ENCODE peak calls at places on chromosomes 7 and 10, in ten cellular contexts. W, B, G, R, P, A, S, D, F and M are unnamed samples. For H3K36me3, the result is how much of the 10 kb centered on the place peaks cover.

GRCh38 chr7:129376076-129376777 is 58.0 kb upstream of the STRIP2 start:
- DNase-seq in W (peak), B (no peak), G (no peak), R (peak), P (peak), A (no peak), S (peak), D (no peak), F (peak), M (peak)

GRCh38 chr7:146172112-146172511 is 55.5 kb downstream of the CNTNAP2 start:
- DNase-seq in W (no peak), B (no peak), G (no peak), R (no peak), P (no peak), A (no peak), S (no peak), D (no peak), F (no peak), M (no peak)

GRCh38 chr10:42640610-42641229 is 2.4 kb upstream of the ZNF33B start:
- DNase-seq in W (no peak), B (no peak), G (no peak), R (no peak), P (no peak), A (no peak), S (no peak), D (no peak), F (no peak), M (peak)

GRCh38 chr7:129607471-129608120 is 3.9 kb upstream of the NRF1 start:
- DNase-seq in W (peak), B (no peak), G (no peak), R (no peak), P (peak), A (no peak), S (no peak), D (no peak), F (peak), M (peak)

GRCh38 chr10:112052176-112052575 is 131.4 kb downstream of the GPAM start:
- DNase-seq in W (no peak), B (no peak), G (no peak), R (no peak), P (no peak), A (no peak), S (no peak), D (no peak), F (no peak), M (no peak)

GRCh38 chr10:24324651-24325050 is 115.7 kb downstream of the KIAA1217 start:
- DNase-seq in W (no peak), B (no peak), G (no peak), R (no peak), P (no peak), A (no peak), S (no peak), D (no peak), F (no peak), M (peak)

GRCh38 chr10:103691723-103692380 is 163.5 kb downstream of the SH3PXD2A start:
- DNase-seq in W (no peak), B (no peak), G (no peak), R (no peak), P (no peak), A (no peak), S (no peak), D (no peak), F (no peak), M (peak)

GRCh38 chr7:37484460-37485063 is 35.9 kb upstream of the ELMO1 start:
- DNase-seq in W (no peak), B (no peak), G (no peak), R (peak), P (no peak), A (no peak), S (peak), D (no peak), F (no peak), M (no peak)

GRCh38 chr7:78607099-78607498 is 808.5 kb downstream of the PHTF2 start:
- DNase-seq in W (no peak), B (no peak), G (no peak), R (peak), P (no peak), A (no peak), S (no peak), D (peak), F (no peak), M (peak)

GRCh38 chr10:72275351-72276012 is 1.8 kb downstream of the DDIT4 start:
- DNase-seq in W (no peak), B (no peak), G (no peak), R (no peak), P (no peak), A (no peak), S (no peak), D (no peak), F (no peak), M (no peak)

GRCh38 chr10:88126699-88127098 is 263.3 kb downstream of the PTEN start:
- DNase-seq in W (no peak), B (no peak), G (no peak), R (no peak), P (no peak), A (no peak), S (no peak), D (no peak), F (no peak), M (no peak)

GRCh38 chr10:72691470-72692056 is 380 bp upstream of the MCU start:
- DNase-seq in W (no peak), B (no peak), G (no peak), R (peak), P (peak), A (no peak), S (peak), D (no peak), F (no peak), M (peak)

GRCh38 chr10:29858352-29859267 is 200.8 kb downstream of the JCAD start:
- DNase-seq in W (peak), B (peak), G (peak), R (peak), P (peak), A (peak), S (peak), D (peak), F (peak), M (peak)

GRCh38 chr10:64959116-64959515 is 1437.9 kb downstream of the REEP3 start:
- DNase-seq in W (no peak), B (no peak), G (no peak), R (no peak), P (no peak), A (no peak), S (no peak), D (no peak), F (no peak), M (no peak)

GRCh38 chr10:73810735-73811465 is 498 bp downstream of the NDST2 start:
- DNase-seq in W (peak), B (no peak), G (peak), R (peak), P (no peak), A (no peak), S (no peak), D (no peak), F (peak), M (peak)

GRCh38 chr10:77311186-77311585 is 326.4 kb downstream of the KCNMA1 start:
- DNase-seq in W (no peak), B (no peak), G (no peak), R (no peak), P (no peak), A (no peak), S (no peak), D (no peak), F (no peak), M (no peak)

GRCh38 chr7:111931016-111931517 is 275.1 kb downstream of the DOCK4 start:
- DNase-seq in W (peak), B (no peak), G (no peak), R (peak), P (no peak), A (peak), S (peak), D (no peak), F (no peak), M (peak)

GRCh38 chr10:93412801-93413200 is 69.3 kb downstream of the MYOF start:
- DNase-seq in W (no peak), B (no peak), G (no peak), R (no peak), P (no peak), A (no peak), S (no peak), D (no peak), F (no peak), M (no peak)

GRCh38 chr7:43851796-43852195 is 17.5 kb downstream of the MRPS24 start:
- DNase-seq in W (no peak), B (no peak), G (no peak), R (no peak), P (no peak), A (no peak), S (no peak), D (no peak), F (no peak), M (no peak)

GRCh38 chr10:63799511-63799910 is 278.3 kb downstream of the REEP3 start:
- DNase-seq in W (no peak), B (no peak), G (no peak), R (no peak), P (no peak), A (no peak), S (no peak), D (no peak), F (no peak), M (no peak)

GRCh38 chr7:42237891-42238531 is 1.0 kb upstream of the GLI3 start:
- DNase-seq in W (peak), B (no peak), G (peak), R (peak), P (no peak), A (no peak), S (peak), D (no peak), F (peak), M (no peak)

GRCh38 chr7:7609330-7609729 is 31.2 kb upstream of the UMAD1 start:
- DNase-seq in W (no peak), B (no peak), G (no peak), R (no peak), P (no peak), A (no peak), S (no peak), D (no peak), F (no peak), M (no peak)

GRCh38 chr7:18927134-18927533 is 190.3 kb downstream of the TWIST1 start:
- DNase-seq in W (no peak), B (peak), G (no peak), R (peak), P (no peak), A (no peak), S (peak), D (no peak), F (no peak), M (peak)

GRCh38 chr7:27235387-27236052 is 7.1 kb upstream of the EVX1 start:
- DNase-seq in W (no peak), B (no peak), G (peak), R (peak), P (no peak), A (no peak), S (no peak), D (no peak), F (no peak), M (peak)

GRCh38 chr10:916716-917415 is 14.6 kb downstream of the LARP4B start:
- DNase-seq in W (no peak), B (no peak), G (no peak), R (no peak), P (no peak), A (no peak), S (no peak), D (no peak), F (no peak), M (no peak)

GRCh38 chr7:81725496-81726117 is 44.2 kb downstream of the HGF start:
- DNase-seq in W (no peak), B (peak), G (no peak), R (peak), P (peak), A (no peak), S (peak), D (peak), F (no peak), M (no peak)

GRCh38 chr10:3886666-3887251 is 101.8 kb upstream of the KLF6 start:
- DNase-seq in W (peak), B (peak), G (no peak), R (peak), P (no peak), A (peak), S (peak), D (no peak), F (no peak), M (peak)

GRCh38 chr10:50679149-50679548 is 55.4 kb upstream of the SGMS1 start:
- DNase-seq in W (no peak), B (no peak), G (no peak), R (no peak), P (no peak), A (no peak), S (no peak), D (no peak), F (no peak), M (no peak)

GRCh38 chr7:75977741-75978140 is 16.7 kb downstream of the TMEM120A start:
- DNase-seq in W (no peak), B (no peak), G (peak), R (no peak), P (no peak), A (no peak), S (no peak), D (no peak), F (no peak), M (no peak)

GRCh38 chr7:123871998-123872867 is 27.3 kb downstream of the HYAL4 start:
- DNase-seq in W (peak), B (no peak), G (no peak), R (peak), P (peak), A (peak), S (peak), D (peak), F (peak), M (peak)

GRCh38 chr10:114486938-114487814 is 82.9 kb upstream of the AFAP1L2 start:
- DNase-seq in W (peak), B (no peak), G (no peak), R (peak), P (no peak), A (peak), S (peak), D (no peak), F (no peak), M (peak)

GRCh38 chr7:143384148-143384547 is 3.0 kb downstream of the ZYX start:
- DNase-seq in W (no peak), B (no peak), G (no peak), R (peak), P (no peak), A (no peak), S (peak), D (no peak), F (no peak), M (no peak)

GRCh38 chr10:36640626-36641025 is 484.8 kb upstream of the ANKRD30A start:
- DNase-seq in W (no peak), B (no peak), G (no peak), R (no peak), P (no peak), A (no peak), S (no peak), D (no peak), F (no peak), M (no peak)

GRCh38 chr10:122298598-122299301 is 27.7 kb downstream of the BTBD16 start:
- DNase-seq in W (peak), B (no peak), G (peak), R (peak), P (peak), A (peak), S (peak), D (peak), F (peak), M (peak)

DNA sequence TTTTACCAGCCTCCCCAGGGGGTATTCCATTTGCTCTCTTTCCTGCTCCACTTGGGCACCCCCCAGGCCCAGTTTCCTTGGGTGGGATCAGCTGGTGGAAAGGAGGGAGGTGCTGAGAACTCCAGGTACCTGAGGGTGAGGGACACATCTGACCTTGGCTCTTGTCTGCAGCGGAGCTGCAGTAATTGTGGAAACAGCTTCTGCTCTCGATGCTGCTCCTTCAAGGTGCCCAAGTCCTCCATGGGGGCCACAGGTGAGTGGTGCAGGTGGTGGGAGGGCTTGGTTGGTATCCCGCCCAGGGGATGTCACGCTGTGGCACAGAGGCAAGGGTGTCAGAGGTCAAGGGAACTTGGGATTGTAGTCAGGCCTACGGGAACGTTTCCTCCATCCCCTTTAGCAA is 14.3 kb downstream of the SFRP5 start:
- DNase-seq in W (no peak), B (no peak), G (no peak), R (no peak), P (no peak), A (no peak), S (no peak), D (no peak), F (no peak), M (no peak)
- H3K36me3 ChIP-seq in W (under half), B (half or more), G (half or more), R (under half), P (under half), A (under half), S (under half), D (under half), F (under half), M (under half)

DNA sequence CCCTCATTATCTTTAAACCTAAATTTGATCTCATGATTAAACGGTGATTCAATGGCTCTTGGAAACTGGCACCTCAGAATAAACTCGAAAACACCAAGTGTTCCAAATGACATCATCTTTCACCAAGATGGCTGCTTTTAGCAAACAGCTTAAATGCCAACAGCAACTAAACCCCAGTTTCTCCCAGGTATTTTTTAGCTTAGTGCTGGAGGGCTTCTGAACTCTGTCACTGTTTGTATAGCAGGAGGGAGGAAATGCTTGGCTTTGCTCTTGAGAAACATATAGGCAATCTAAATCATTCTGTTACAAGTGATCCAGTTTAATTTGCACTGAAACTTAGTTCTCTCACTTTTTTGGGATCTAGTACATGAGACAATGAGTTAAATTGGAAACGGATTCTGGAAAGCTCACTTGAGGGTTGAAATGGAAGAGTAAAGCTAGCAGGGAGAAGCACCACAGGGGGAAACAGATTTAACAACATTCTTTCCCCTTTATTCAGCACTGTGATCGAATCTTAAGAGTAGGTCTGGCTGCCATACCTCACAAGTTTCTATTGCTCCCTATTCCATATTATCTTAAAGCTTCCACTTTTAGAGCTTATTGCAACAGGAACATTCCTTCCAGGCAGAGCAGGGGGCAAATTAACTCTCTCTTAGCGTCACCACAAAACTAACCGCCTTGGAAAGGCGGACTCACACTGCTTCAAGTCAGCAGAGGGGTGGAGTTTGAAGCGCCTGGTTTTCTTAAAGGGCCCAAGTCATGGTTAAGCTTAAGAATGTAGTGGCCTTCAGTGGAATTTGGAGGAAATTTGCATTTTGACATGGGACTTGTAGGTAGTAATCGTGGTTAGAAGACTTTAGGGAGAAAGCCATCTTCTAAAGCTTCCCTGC is 1.8 kb upstream of the CCDC6 start:
- DNase-seq in W (peak), B (peak), G (no peak), R (peak), P (peak), A (peak), S (peak), D (peak), F (peak), M (peak)
- TF ChIP-seq CTCF in W (no peak), B (no peak), G (no peak), R (no peak), P (no peak), A (no peak), S (no peak), D (no peak), F (no peak), M (no peak)

GRCh38 chr10:44961931-44962750 is 2.5 kb downstream of the RASSF4 start:
- DNase-seq in W (no peak), B (no peak), G (no peak), R (no peak), P (no peak), A (no peak), S (no peak), D (no peak), F (peak), M (no peak)

GRCh38 chr10:44965104-44965503 is 5.5 kb downstream of the RASSF4 start:
- DNase-seq in W (no peak), B (no peak), G (no peak), R (no peak), P (no peak), A (no peak), S (no peak), D (no peak), F (no peak), M (no peak)

GRCh38 chr10:44961231-44961571 is 1.6 kb downstream of the RASSF4 start:
- DNase-seq in W (no peak), B (no peak), G (no peak), R (no peak), P (no peak), A (no peak), S (no peak), D (no peak), F (peak), M (no peak)

GRCh38 chr10:44963772-44964633 is 4.4 kb downstream of the RASSF4 start:
- DNase-seq in W (no peak), B (no peak), G (peak), R (peak), P (no peak), A (no peak), S (no peak), D (no peak), F (peak), M (no peak)

DNA sequence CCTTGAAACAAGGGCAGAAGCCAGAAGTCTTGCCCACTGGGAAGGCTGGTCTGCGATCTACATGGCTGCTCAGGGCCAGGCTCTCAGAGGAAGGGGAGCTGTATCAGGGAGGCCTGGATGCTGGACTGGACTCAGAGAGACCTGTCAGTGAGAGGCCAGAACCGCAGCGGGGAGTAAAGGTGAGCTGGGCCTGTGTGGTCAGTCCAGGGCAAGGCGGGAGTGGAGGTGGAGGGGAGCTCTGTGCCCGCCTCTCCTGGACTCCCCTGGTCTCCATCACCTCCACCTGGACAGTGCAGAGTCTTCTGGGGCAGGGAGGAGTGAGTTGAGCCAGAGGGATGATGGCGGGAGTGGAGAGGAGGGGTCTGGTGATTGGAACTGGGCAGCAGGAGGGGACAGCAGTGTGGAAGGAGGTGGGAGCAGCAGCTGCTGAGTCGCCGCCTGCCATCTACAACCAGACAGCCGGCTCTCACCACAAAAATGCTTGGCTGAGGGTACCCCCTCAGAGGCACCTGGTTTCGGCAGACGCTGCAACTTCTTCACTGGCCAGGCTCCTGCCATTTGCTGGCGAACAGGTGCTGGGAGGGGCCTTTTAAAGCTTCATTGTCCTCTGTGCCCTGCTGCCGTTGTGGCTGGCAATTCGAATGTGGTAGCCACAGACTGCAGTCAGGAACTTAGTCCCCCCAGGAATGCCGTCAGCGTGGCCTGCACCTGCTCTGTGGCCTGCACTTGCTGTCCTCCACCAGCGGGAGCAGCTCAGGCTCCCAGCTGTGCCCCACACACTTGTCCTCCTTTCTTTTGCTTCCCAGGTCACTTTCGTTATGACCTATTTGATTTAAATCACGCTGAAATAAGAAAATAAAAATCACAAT is 3.5 kb downstream of the RASSF4 start:
- DNase-seq in W (no peak), B (no peak), G (no peak), R (no peak), P (no peak), A (no peak), S (no peak), D (no peak), F (peak), M (no peak)
- H3K4me3 ChIP-seq in W (no peak), B (no peak), G (peak), R (no peak), P (no peak), A (no peak), S (no peak), D (no peak), F (no peak), M (no peak)

DNA sequence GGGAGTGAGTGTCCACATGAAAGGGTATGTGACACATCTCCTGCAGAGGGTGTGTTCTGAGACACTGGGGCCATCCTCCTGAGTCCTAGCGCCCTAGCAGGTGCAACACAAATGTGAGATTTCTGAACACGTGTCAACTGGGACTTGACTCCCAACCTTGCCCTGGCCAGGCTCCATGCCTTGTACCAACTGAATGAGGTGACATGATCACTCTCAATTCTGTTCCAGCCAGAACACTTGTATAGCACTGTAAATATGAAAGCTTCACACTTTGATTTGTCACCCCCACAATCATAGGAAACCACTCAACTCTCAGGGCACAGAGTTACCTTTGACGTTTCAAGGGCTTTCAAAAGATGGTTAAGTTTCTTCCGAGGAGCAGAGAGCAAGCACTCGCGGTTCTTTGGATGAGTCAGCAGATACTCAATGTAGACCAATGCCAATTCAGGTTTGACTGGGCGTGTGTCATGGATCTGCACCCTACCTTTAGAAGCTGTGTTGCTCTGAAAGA is 48.6 kb downstream of the NCAPG2 start:
- DNase-seq in W (no peak), B (no peak), G (no peak), R (peak), P (no peak), A (no peak), S (peak), D (no peak), F (no peak), M (peak)
- H3K36me3 ChIP-seq in W (under half), B (under half), G (under half), R (under half), P (under half), A (under half), S (under half), D (half or more), F (under half), M (under half)